ENCODE peak calls at places on chromosome 18, in five cellular contexts. Y is NCI-H2171 treated with DMSO at 0.1 percent for 48 hours, N is IMR-90, X is HEK293T, L is pancreas. K is an unnamed sample.

GRCh38 chr18:23401400-23402347 is 51.4 kb upstream of the RIOK3 start:
- DNase-seq in Y (peak; percentile 31), N (peak; percentile 73), X (peak; percentile 28), L (no peak), K (peak; percentile 65)

GRCh38 chr18:33817096-33817495 is 239.1 kb downstream of the ASXL3 start:
- DNase-seq in Y (no peak), N (peak; percentile 78), X (no peak), L (no peak), K (no peak)

GRCh38 chr18:54173250-54173649 is 51.2 kb downstream of the MBD2 start:
- DNase-seq in Y (no peak), N (no peak), X (no peak), L (no peak), K (no peak)

GRCh38 chr18:6682437-6683111 is 46.9 kb upstream of the ARHGAP28 start:
- DNase-seq in Y (no peak), N (peak; percentile 4), X (no peak), L (no peak), K (no peak)

GRCh38 chr18:57430983-57431382 is 4.2 kb upstream of the ONECUT2 start:
- DNase-seq in Y (no peak), N (no peak), X (no peak), L (no peak), K (no peak)

GRCh38 chr18:56789004-56789888 is 138.1 kb downstream of the WDR7 start:
- DNase-seq in Y (no peak), N (peak; percentile 13), X (peak; percentile 13), L (no peak), K (no peak)

GRCh38 chr18:79576686-79577351 is 102.8 kb upstream of the CTDP1 start:
- DNase-seq in Y (no peak), N (peak; percentile 46), X (no peak), L (peak; percentile 83), K (peak; percentile 71)

GRCh38 chr18:36711014-36711725 is 117.6 kb downstream of the TPGS2 start:
- DNase-seq in Y (no peak), N (peak; percentile 37), X (no peak), L (no peak), K (no peak)

GRCh38 chr18:73340135-73340934 is 472.5 kb upstream of the NETO1 start:
- DNase-seq in Y (no peak), N (peak; percentile 48), X (no peak), L (peak; percentile 13), K (no peak)

GRCh38 chr18:39350916-39351315 is 1785.3 kb upstream of the CELF4 start:
- DNase-seq in Y (no peak), N (no peak), X (no peak), L (no peak), K (no peak)

GRCh38 chr18:12309683-12310198 is 1.7 kb downstream of the TUBB6 start:
- DNase-seq in Y (no peak), N (no peak), X (no peak), L (no peak), K (no peak)

GRCh38 chr18:51196811-51197660 is 445 bp downstream of the MEX3C start:
- DNase-seq in Y (no peak), N (peak; percentile 51), X (peak; percentile 6), L (peak; percentile 70), K (peak; percentile 82)

GRCh38 chr18:58862851-58863538 is 1.7 kb upstream of the ZNF532 start:
- DNase-seq in Y (peak; percentile 71), N (peak; percentile 62), X (peak; percentile 17), L (no peak), K (peak; percentile 70)

GRCh38 chr18:71287268-71287667 is 998.4 kb downstream of the SOCS6 start:
- DNase-seq in Y (no peak), N (no peak), X (no peak), L (no peak), K (no peak)

K was measured in upper lobe of right lung.